ENCODE peak calls at places on chromosomes 4 and X, in five cellular contexts. W, L, Z, E and N are unnamed samples. For H3K4me1, the result is how much of the 10 kb centered on the place peaks cover.

GRCh38 chrX:13085533-13085932 is 41.1 kb upstream of the FAM9C start:
- DNase-seq in Z (no peak), L (no peak), W (no peak), E (no peak), N (no peak)

GRCh38 chr4:54643172-54643571 is 14.6 kb upstream of the KIT start:
- DNase-seq in L (no peak), E (no peak), W (no peak), Z (no peak), N (no peak)

GRCh38 chrX:87064522-87064921 is 453.1 kb upstream of the KLHL4 start:
- DNase-seq in W (no peak), L (no peak), E (no peak), Z (no peak), N (no peak)

GRCh38 chr4:64784125-64784524 is 374.9 kb upstream of the TECRL start:
- DNase-seq in E (no peak), W (no peak), L (no peak), Z (no peak), N (no peak)

GRCh38 chr4:78059524-78059889 is 2.4 kb downstream of the FRAS1 start:
- DNase-seq in Z (peak), W (no peak), L (peak), E (peak), N (peak)

GRCh38 chrX:5907202-5907601 is 321.5 kb downstream of the NLGN4X start:
- DNase-seq in E (no peak), W (no peak), Z (no peak), L (no peak), N (no peak)

GRCh38 chrX:64853424-64853823 is 122.8 kb downstream of the ZC4H2 start:
- DNase-seq in E (no peak), W (no peak), L (no peak), Z (no peak), N (no peak)

GRCh38 chr4:154961263-154961662 is 180.2 kb downstream of the RBM46 start:
- DNase-seq in Z (no peak), L (peak), W (no peak), E (no peak), N (no peak)

GRCh38 chr4:141609243-141609642 is 27.1 kb upstream of the IL15 start:
- DNase-seq in W (no peak), Z (peak), E (no peak), L (peak), N (peak)

GRCh38 chr4:152831416-152831815 is 51.7 kb downstream of the ARFIP1 start:
- DNase-seq in L (no peak), Z (no peak), E (no peak), W (no peak), N (no peak)

GRCh38 chr4:119626420-119626819 is 2.2 kb downstream of the PDE5A start:
- DNase-seq in E (no peak), Z (no peak), L (no peak), W (no peak), N (no peak)

GRCh38 chrX:21958187-21958586 is 17.7 kb downstream of the SMS start:
- DNase-seq in L (no peak), E (no peak), W (no peak), Z (no peak), N (no peak)

GRCh38 chr4:3491681-3492405 is 28.7 kb downstream of the DOK7 start:
- DNase-seq in E (no peak), W (no peak), Z (no peak), L (peak), N (no peak)

GRCh38 chr4:167014944-167015343 is 219.3 kb downstream of the SPOCK3 start:
- DNase-seq in W (no peak), E (no peak), Z (no peak), L (no peak), N (no peak)

GRCh38 chr4:110849461-110849860 is 226.6 kb upstream of the PITX2 start:
- DNase-seq in Z (no peak), W (no peak), L (no peak), E (no peak), N (no peak)

GRCh38 chr4:30495261-30496050 is 224.7 kb upstream of the PCDH7 start:
- DNase-seq in Z (no peak), E (no peak), L (no peak), W (no peak), N (no peak)

GRCh38 chr4:11537846-11538245 is 109.2 kb upstream of the HS3ST1 start:
- DNase-seq in E (no peak), W (no peak), Z (no peak), L (no peak), N (no peak)

GRCh38 chrX:118475903-118476302 is 19.7 kb upstream of the DOCK11 start:
- DNase-seq in L (no peak), E (no peak), Z (no peak), W (no peak), N (no peak)

GRCh38 chr4:14348506-14348905 is 653.8 kb upstream of the CPEB2 start:
- DNase-seq in Z (no peak), E (no peak), W (no peak), L (peak), N (no peak)

GRCh38 chr4:8532245-8532781 is 47.9 kb upstream of the GPR78 start:
- DNase-seq in E (no peak), L (no peak), Z (no peak), W (no peak), N (peak)

GRCh38 chr4:4614925-4615678 is 73.3 kb upstream of the STX18 start:
- DNase-seq in W (no peak), E (no peak), L (no peak), Z (no peak), N (no peak)

GRCh38 chrX:24168807-24169206 is 19.3 kb downstream of the ZFX start:
- DNase-seq in L (no peak), E (no peak), W (no peak), Z (no peak), N (no peak)

GRCh38 chr4:1802720-1803522 is 9.8 kb downstream of the FGFR3 start:
- DNase-seq in E (no peak), W (no peak), L (no peak), Z (no peak), N (no peak)

GRCh38 chr4:180947421-180947820 is 1295.8 kb upstream of the TENM3 start:
- DNase-seq in L (peak), W (no peak), Z (no peak), E (peak), N (no peak)

GRCh38 chr4:173337463-173337862 is 3.3 kb upstream of the HMGB2 start:
- DNase-seq in W (no peak), L (no peak), Z (no peak), E (no peak), N (no peak)

GRCh38 chr4:18844726-18845125 is 823.2 kb upstream of the LCORL start:
- DNase-seq in L (no peak), W (no peak), E (no peak), Z (no peak), N (no peak)

GRCh38 chr4:98618670-98619069 is 39.7 kb downstream of the TSPAN5 start:
- DNase-seq in E (no peak), W (no peak), L (no peak), Z (no peak), N (no peak)

GRCh38 chrX:9578083-9578779 is 113.4 kb downstream of the TBL1X start:
- DNase-seq in W (no peak), E (peak), Z (no peak), L (peak), N (no peak)

GRCh38 chrX:84168574-84168973 is 19.4 kb downstream of the RPS6KA6 start:
- DNase-seq in Z (no peak), L (no peak), E (no peak), W (no peak), N (no peak)

GRCh38 chr4:80999943-81000342 is 30.6 kb upstream of the BMP3 start:
- DNase-seq in L (no peak), E (no peak), W (no peak), Z (no peak), N (no peak)

GRCh38 chrX:82775426-82775825 is 732.7 kb upstream of the POU3F4 start:
- DNase-seq in L (no peak), Z (no peak), W (no peak), E (no peak), N (no peak)

GRCh38 chrX:13151806-13152510 is 107.5 kb upstream of the FAM9C start:
- DNase-seq in Z (no peak), L (peak), E (no peak), W (no peak), N (no peak)

GRCh38 chr4:110211007-110211769 is 12.8 kb upstream of the ELOVL6 start:
- DNase-seq in Z (no peak), W (no peak), L (peak), E (peak), N (peak)

GRCh38 chr4:122012735-122013134 is 60.9 kb upstream of the TRPC3 start:
- DNase-seq in L (peak), E (no peak), Z (no peak), W (no peak), N (no peak)

DNA sequence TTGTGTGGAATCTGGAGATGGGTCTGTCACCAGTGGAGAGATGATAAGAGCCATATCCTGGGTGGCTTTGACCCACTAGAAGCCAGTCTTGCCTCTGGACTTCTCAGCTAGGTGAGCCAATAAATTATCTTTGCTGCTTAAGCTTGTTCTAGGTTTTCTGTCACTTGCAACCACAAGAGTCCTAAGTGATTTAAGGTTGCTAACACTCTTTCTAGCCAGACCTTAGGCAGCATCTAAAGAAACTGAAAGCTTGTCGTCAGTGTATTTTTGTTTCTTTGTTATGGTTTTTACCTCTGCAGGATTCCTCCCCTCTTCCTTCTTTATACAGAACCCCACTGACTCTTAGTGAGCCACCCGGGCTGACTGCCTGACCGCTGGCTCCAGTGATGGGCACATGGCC is 37.1 kb upstream of the STIM2 start:
- DNase-seq in L (no peak), E (no peak), W (no peak), Z (no peak), N (no peak)
- H3K4me1 ChIP-seq in L (under half), E (under half), W (under half), Z (under half), N (under half)

DNA sequence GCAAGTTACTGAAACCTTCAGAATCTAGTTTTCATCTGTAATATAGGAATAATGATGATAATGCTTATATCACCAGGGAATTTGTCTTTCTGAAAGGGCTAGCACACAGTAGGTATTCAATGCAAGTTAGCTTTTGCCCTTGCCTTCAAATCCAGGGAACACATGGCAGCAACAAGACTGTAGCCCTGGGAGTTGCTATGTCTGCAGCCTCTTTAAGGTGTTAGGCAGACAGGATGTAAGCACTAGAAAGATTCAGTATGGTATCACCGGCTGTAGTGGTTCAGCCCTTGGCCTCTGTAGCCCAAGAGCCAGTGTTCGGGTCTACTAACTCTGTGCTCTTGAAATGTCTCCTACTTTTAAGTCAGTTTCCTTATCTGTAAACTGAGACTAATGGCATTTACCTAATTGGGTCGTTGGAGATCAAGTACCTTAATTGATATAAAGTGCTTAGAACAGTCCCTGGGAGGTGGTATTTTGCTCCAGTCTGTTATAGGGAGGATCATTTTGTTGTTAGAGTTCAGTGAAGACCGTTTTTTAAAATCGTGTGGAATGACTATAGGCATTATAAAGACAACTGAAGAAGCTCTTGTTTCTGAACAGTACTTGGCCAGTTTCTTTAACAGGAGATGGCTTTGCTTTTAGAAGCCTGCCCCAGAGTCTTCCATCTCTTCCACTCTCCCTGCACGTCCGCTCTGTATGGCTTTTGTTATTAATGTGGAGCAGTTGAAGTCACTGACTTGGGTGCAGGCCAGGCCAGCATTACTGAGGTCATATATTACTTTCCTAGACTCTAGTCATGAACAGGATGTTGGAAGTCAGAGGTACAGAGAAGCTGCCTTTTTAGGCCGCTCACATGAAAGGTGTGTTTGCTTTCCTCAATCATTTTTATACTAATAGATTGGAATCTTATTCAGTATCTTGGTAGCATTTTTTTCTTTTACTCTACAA is 44.8 kb downstream of the GAB1 start:
- DNase-seq in E (no peak), W (peak), Z (peak), L (peak), N (peak)
- H3K4me1 ChIP-seq in E (under half), W (half or more), Z (under half), L (half or more), N (under half)

GRCh38 chr4:186809070-186809469 is 85.4 kb upstream of the FAT1 start:
- DNase-seq in E (no peak), L (no peak), W (no peak), Z (no peak), N (no peak)
- H3K4me1 ChIP-seq in E (under half), L (under half), W (under half), Z (under half), N (under half)

GRCh38 chr4:76982638-76983579 is 33.4 kb downstream of the SEPTIN11 start:
- DNase-seq in E (no peak), W (no peak), Z (no peak), L (peak), N (no peak)
- H3K4me1 ChIP-seq in E (under half), W (under half), Z (under half), L (under half), N (under half)

GRCh38 chr4:145735330-145735638 is 55.3 kb downstream of the C4orf51 start:
- DNase-seq in L (peak), W (no peak), E (no peak), Z (no peak), N (no peak)
- H3K4me1 ChIP-seq in L (under half), W (under half), E (under half), Z (under half), N (under half)

DNA sequence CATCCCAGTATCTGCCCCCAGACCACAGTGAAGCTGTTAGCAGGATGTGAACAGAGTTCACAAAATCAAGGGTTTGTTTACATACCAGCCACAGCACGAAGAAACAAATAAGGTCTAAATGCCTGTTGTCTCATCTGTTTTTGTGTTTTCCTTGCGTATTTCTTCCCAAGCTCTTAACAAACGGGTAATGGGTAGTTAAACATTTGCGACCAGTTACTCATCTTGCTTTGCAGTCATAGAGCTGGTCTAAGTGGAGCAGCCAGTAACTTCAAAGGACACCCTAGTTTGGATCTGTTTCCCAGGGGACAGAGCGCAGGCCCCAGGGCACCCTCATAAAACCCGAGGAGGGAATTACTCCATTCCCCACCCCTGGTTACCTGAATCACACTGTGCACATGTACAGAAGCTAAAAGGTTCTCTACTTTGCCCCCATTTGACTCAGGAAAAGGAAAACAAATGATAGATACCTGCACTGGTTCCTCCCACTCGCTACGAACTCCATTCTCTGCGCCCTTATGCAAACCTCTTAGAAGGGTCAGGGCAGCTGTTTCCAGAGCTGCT is 68.8 kb downstream of the MAML3 start:
- DNase-seq in L (no peak), E (no peak), W (no peak), Z (no peak), N (no peak)
- H3K4me1 ChIP-seq in L (under half), E (under half), W (under half), Z (under half), N (under half)